ENCODE peak calls at places on chromosomes 13 and 19, in seven cellular contexts. One of them, this sample, is unnamed.

GRCh38 chr13:66558511-66558910 is 671.6 kb downstream of the PCDH9 start:
- DNase-seq in mesenchymal stem cell: peak
- DNase-seq in anterior cingulate cortex: no peak
- DNase-seq in breast epithelium: no peak
- DNase-seq in NCI-H146: no peak
- DNase-seq in pons: peak
- DNase-seq in fibroblast of lung: peak
- DNase-seq in this sample: no peak

GRCh38 chr13:25329706-25330105 is 28.3 kb downstream of the NUP58 start:
- DNase-seq in mesenchymal stem cell: peak
- DNase-seq in breast epithelium: no peak
- DNase-seq in anterior cingulate cortex: no peak
- DNase-seq in pons: no peak
- DNase-seq in fibroblast of lung: peak
- DNase-seq in NCI-H146: no peak
- DNase-seq in this sample: no peak

GRCh38 chr13:106535552-106536243 is at the start of gene EFNB2:
- DNase-seq in NCI-H146: peak
- DNase-seq in mesenchymal stem cell: peak
- DNase-seq in pons: peak
- DNase-seq in fibroblast of lung: peak
- DNase-seq in anterior cingulate cortex: peak
- DNase-seq in breast epithelium: peak
- DNase-seq in this sample: peak

GRCh38 chr13:71255633-71256032 is 611.4 kb downstream of the DACH1 start:
- DNase-seq in pons: no peak
- DNase-seq in NCI-H146: no peak
- DNase-seq in anterior cingulate cortex: no peak
- DNase-seq in breast epithelium: no peak
- DNase-seq in fibroblast of lung: no peak
- DNase-seq in mesenchymal stem cell: no peak
- DNase-seq in this sample: no peak

GRCh38 chr13:59447846-59448620 is 715.7 kb downstream of the DIAPH3 start:
- DNase-seq in mesenchymal stem cell: no peak
- DNase-seq in pons: no peak
- DNase-seq in fibroblast of lung: peak
- DNase-seq in breast epithelium: no peak
- DNase-seq in NCI-H146: no peak
- DNase-seq in anterior cingulate cortex: no peak
- DNase-seq in this sample: no peak

GRCh38 chr13:95710313-95710712 is 33.4 kb downstream of the DNAJC3 start:
- DNase-seq in mesenchymal stem cell: peak
- DNase-seq in breast epithelium: no peak
- DNase-seq in NCI-H146: no peak
- DNase-seq in fibroblast of lung: peak
- DNase-seq in anterior cingulate cortex: no peak
- DNase-seq in pons: no peak
- DNase-seq in this sample: no peak

GRCh38 chr13:23608704-23609413 is 38.6 kb downstream of the TNFRSF19 start:
- DNase-seq in pons: peak
- DNase-seq in NCI-H146: no peak
- DNase-seq in mesenchymal stem cell: no peak
- DNase-seq in anterior cingulate cortex: no peak
- DNase-seq in fibroblast of lung: peak
- DNase-seq in breast epithelium: no peak
- DNase-seq in this sample: no peak

GRCh38 chr13:52739468-52740071 is at the start of gene CNMD:
- DNase-seq in mesenchymal stem cell: no peak
- DNase-seq in fibroblast of lung: no peak
- DNase-seq in NCI-H146: peak
- DNase-seq in anterior cingulate cortex: no peak
- DNase-seq in breast epithelium: no peak
- DNase-seq in pons: no peak
- DNase-seq in this sample: peak

GRCh38 chr19:8396563-8397203 is 6.5 kb downstream of the RAB11B start:
- DNase-seq in breast epithelium: peak
- DNase-seq in mesenchymal stem cell: peak
- DNase-seq in anterior cingulate cortex: peak
- DNase-seq in fibroblast of lung: peak
- DNase-seq in NCI-H146: no peak
- DNase-seq in pons: peak
- DNase-seq in this sample: no peak

GRCh38 chr13:35733832-35734231 is 257.3 kb upstream of the MAB21L1 start:
- DNase-seq in mesenchymal stem cell: no peak
- DNase-seq in anterior cingulate cortex: no peak
- DNase-seq in pons: no peak
- DNase-seq in breast epithelium: no peak
- DNase-seq in NCI-H146: no peak
- DNase-seq in fibroblast of lung: peak
- DNase-seq in this sample: peak

GRCh38 chr19:20315543-20315942 is 148.5 kb downstream of the ZNF486 start:
- DNase-seq in anterior cingulate cortex: no peak
- DNase-seq in mesenchymal stem cell: no peak
- DNase-seq in breast epithelium: no peak
- DNase-seq in fibroblast of lung: no peak
- DNase-seq in NCI-H146: peak
- DNase-seq in pons: no peak
- DNase-seq in this sample: no peak

GRCh38 chr13:23668557-23668956 is 98.3 kb downstream of the TNFRSF19 start:
- DNase-seq in mesenchymal stem cell: no peak
- DNase-seq in anterior cingulate cortex: no peak
- DNase-seq in NCI-H146: no peak
- DNase-seq in fibroblast of lung: no peak
- DNase-seq in breast epithelium: no peak
- DNase-seq in pons: no peak
- DNase-seq in this sample: no peak

GRCh38 chr13:111216166-111216960 is 101.3 kb downstream of the ARHGEF7 start:
- DNase-seq in mesenchymal stem cell: peak
- DNase-seq in breast epithelium: no peak
- DNase-seq in pons: no peak
- DNase-seq in NCI-H146: peak
- DNase-seq in anterior cingulate cortex: no peak
- DNase-seq in fibroblast of lung: peak
- DNase-seq in this sample: peak

GRCh38 chr19:44747739-44748425 is 626 bp upstream of the BCL3 start:
- DNase-seq in anterior cingulate cortex: no peak
- DNase-seq in NCI-H146: peak
- DNase-seq in pons: peak
- DNase-seq in mesenchymal stem cell: peak
- DNase-seq in fibroblast of lung: peak
- DNase-seq in breast epithelium: no peak
- DNase-seq in this sample: no peak

GRCh38 chr13:112175162-112176075 is 108.5 kb downstream of the SOX1 start:
- DNase-seq in fibroblast of lung: no peak
- DNase-seq in NCI-H146: no peak
- DNase-seq in pons: no peak
- DNase-seq in anterior cingulate cortex: no peak
- DNase-seq in breast epithelium: no peak
- DNase-seq in mesenchymal stem cell: no peak
- DNase-seq in this sample: no peak

GRCh38 chr13:30049692-30050091 is 199.3 kb upstream of the UBL3 start:
- DNase-seq in pons: no peak
- DNase-seq in anterior cingulate cortex: no peak
- DNase-seq in mesenchymal stem cell: peak
- DNase-seq in fibroblast of lung: no peak
- DNase-seq in NCI-H146: no peak
- DNase-seq in breast epithelium: no peak
- DNase-seq in this sample: no peak

GRCh38 chr19:3690551-3691371 is 9.5 kb downstream of the PIP5K1C start:
- DNase-seq in fibroblast of lung: no peak
- DNase-seq in anterior cingulate cortex: no peak
- DNase-seq in breast epithelium: no peak
- DNase-seq in NCI-H146: no peak
- DNase-seq in pons: no peak
- DNase-seq in mesenchymal stem cell: no peak
- DNase-seq in this sample: no peak

GRCh38 chr19:35266149-35266903 is 2.4 kb upstream of the USF2 start:
- DNase-seq in breast epithelium: peak
- DNase-seq in fibroblast of lung: no peak
- DNase-seq in mesenchymal stem cell: no peak
- DNase-seq in pons: no peak
- DNase-seq in NCI-H146: no peak
- DNase-seq in anterior cingulate cortex: no peak
- DNase-seq in this sample: no peak

GRCh38 chr19:2047449-2048103 is 3.5 kb downstream of the MKNK2 start:
- DNase-seq in mesenchymal stem cell: peak
- DNase-seq in pons: no peak
- DNase-seq in anterior cingulate cortex: no peak
- DNase-seq in NCI-H146: no peak
- DNase-seq in fibroblast of lung: peak
- DNase-seq in breast epithelium: no peak
- DNase-seq in this sample: no peak

GRCh38 chr19:1652471-1653299 is at the start of gene TCF3:
- DNase-seq in NCI-H146: peak
- DNase-seq in anterior cingulate cortex: peak
- DNase-seq in fibroblast of lung: peak
- DNase-seq in breast epithelium: peak
- DNase-seq in pons: peak
- DNase-seq in mesenchymal stem cell: peak
- DNase-seq in this sample: peak

This sample was measured in retina.